ENCODE peak calls at places on chromosomes 16 and 17, in four cellular contexts. R, W, E and A are unnamed samples.

GRCh38 chr17:37708616-37709212 is 36.1 kb downstream of the HNF1B start:
- DNase-seq in R (no peak), W (no peak), E (no peak), A (peak)

GRCh38 chr17:78993241-78993956 is 13.7 kb upstream of the LGALS3BP start:
- DNase-seq in R (peak), W (no peak), E (peak), A (peak)

GRCh38 chr16:85750827-85751641 is at the start of gene C16orf74:
- DNase-seq in R (no peak), W (no peak), E (no peak), A (no peak)

GRCh38 chr17:59899099-59899498 is 6.2 kb downstream of the RPS6KB1 start:
- DNase-seq in R (no peak), W (no peak), E (no peak), A (no peak)

GRCh38 chr17:69246726-69247375 is 18.2 kb upstream of the ABCA10 start:
- DNase-seq in R (peak), W (no peak), E (no peak), A (peak)

GRCh38 chr16:46427340-46428107 is 193.7 kb downstream of the SHCBP1 start:
- DNase-seq in R (no peak), W (no peak), E (no peak), A (no peak)

GRCh38 chr16:24577167-24577566 is 37.8 kb downstream of the RBBP6 start:
- DNase-seq in R (no peak), W (no peak), E (no peak), A (no peak)

GRCh38 chr17:7886227-7887037 is 2.2 kb upstream of the CHD3 start:
- DNase-seq in R (peak), W (no peak), E (peak), A (peak)

GRCh38 chr17:61314368-61315078 is 85.1 kb upstream of the TBX2 start:
- DNase-seq in R (no peak), W (no peak), E (no peak), A (no peak)

GRCh38 chr17:35773674-35774425 is 13.2 kb downstream of the C17orf50 start:
- DNase-seq in R (no peak), W (no peak), E (no peak), A (no peak)

GRCh38 chr16:85763616-85764015 is 12.7 kb upstream of the C16orf74 start:
- DNase-seq in R (no peak), W (no peak), E (no peak), A (no peak)

GRCh38 chr17:7025240-7025639 is 2.4 kb downstream of the BCL6B start:
- DNase-seq in R (no peak), W (no peak), E (no peak), A (no peak)

GRCh38 chr16:69365901-69366300 is 14.3 kb upstream of the TMED6 start:
- DNase-seq in R (no peak), W (no peak), E (no peak), A (no peak)

GRCh38 chr17:17575360-17576251 is 15.9 kb downstream of the PEMT start:
- DNase-seq in R (no peak), W (no peak), E (no peak), A (no peak)
- H4K8ac ChIP-seq in R (no peak), W (no peak), E (no peak), A (no peak)

GRCh38 chr17:76659928-76660614 is 16.5 kb upstream of the ST6GALNAC1 start:
- DNase-seq in R (no peak), W (no peak), E (no peak), A (no peak)

GRCh38 chr17:76654408-76654807 is 10.9 kb upstream of the ST6GALNAC1 start:
- DNase-seq in R (no peak), W (no peak), E (no peak), A (no peak)

GRCh38 chr17:76657505-76658386 is 14.2 kb upstream of the ST6GALNAC1 start:
- DNase-seq in R (no peak), W (no peak), E (no peak), A (no peak)

GRCh38 chr17:76658387-76658705 is 14.8 kb upstream of the ST6GALNAC1 start:
- DNase-seq in R (no peak), W (no peak), E (no peak), A (no peak)
- H4K8ac ChIP-seq in R (no peak), W (peak), E (no peak), A (no peak)

GRCh38 chr17:41796066-41796895 is 9.8 kb upstream of the JUP start:
- DNase-seq in R (no peak), W (no peak), E (no peak), A (no peak)
- H4K8ac ChIP-seq in R (no peak), W (peak), E (no peak), A (no peak)

GRCh38 chr16:3718019-3718391 is 681 bp upstream of the TRAP1 start:
- DNase-seq in R (no peak), W (no peak), E (no peak), A (no peak)

GRCh38 chr16:3716831-3717234 is 491 bp downstream of the TRAP1 start:
- DNase-seq in R (peak), W (no peak), E (no peak), A (peak)

GRCh38 chr16:3718628-3719027 is 1.3 kb upstream of the TRAP1 start:
- DNase-seq in R (no peak), W (no peak), E (no peak), A (no peak)

GRCh38 chr16:3715430-3715829 is 1.9 kb downstream of the TRAP1 start:
- DNase-seq in R (no peak), W (no peak), E (no peak), A (no peak)

DNA sequence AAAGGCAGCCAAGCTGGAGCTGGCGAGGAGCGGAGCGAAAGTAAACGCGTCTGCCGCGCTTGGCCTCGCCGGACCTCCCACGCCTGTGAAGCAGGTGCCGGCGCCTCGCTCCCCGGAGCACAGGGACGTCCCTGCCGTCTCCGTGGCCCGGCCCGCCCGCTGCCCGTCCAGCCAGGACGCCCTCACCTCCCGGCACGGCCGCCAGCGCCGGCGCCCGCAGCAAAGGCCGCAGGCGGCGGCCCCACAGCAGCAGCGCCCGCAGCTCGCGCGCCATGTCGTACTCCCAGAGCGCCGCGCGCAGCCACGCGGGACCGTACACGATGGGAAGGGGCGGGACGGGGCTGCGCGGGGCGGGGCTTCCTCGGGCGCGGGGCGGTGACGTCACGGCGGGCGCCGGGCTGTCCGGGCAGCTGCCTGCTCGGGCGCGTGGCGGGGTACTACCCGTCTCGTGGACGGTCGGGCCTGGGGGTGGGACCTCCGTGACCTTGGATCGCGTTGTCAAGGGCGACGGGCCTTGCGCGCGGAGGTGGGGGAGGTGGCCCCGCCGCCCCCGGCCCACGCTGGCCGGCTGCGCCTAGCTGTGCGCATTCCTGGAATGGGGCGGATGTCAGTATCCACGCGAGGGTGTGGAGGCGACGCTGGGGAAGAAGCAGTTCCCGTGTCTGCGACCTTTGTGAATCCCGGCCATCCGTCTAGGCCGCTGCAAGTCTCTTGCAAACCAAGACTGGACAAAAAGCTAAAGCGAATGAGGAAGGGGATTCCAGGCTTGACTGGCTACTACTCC is at the start of gene TRAP1:
- DNase-seq in R (peak), W (no peak), E (peak), A (peak)
- H4K8ac ChIP-seq in R (peak), W (peak), E (peak), A (no peak)

GRCh38 chr16:50613281-50613991 is 65.2 kb downstream of the NKD1 start:
- DNase-seq in R (no peak), W (no peak), E (no peak), A (no peak)
- H4K8ac ChIP-seq in R (no peak), W (no peak), E (no peak), A (no peak)

DNA sequence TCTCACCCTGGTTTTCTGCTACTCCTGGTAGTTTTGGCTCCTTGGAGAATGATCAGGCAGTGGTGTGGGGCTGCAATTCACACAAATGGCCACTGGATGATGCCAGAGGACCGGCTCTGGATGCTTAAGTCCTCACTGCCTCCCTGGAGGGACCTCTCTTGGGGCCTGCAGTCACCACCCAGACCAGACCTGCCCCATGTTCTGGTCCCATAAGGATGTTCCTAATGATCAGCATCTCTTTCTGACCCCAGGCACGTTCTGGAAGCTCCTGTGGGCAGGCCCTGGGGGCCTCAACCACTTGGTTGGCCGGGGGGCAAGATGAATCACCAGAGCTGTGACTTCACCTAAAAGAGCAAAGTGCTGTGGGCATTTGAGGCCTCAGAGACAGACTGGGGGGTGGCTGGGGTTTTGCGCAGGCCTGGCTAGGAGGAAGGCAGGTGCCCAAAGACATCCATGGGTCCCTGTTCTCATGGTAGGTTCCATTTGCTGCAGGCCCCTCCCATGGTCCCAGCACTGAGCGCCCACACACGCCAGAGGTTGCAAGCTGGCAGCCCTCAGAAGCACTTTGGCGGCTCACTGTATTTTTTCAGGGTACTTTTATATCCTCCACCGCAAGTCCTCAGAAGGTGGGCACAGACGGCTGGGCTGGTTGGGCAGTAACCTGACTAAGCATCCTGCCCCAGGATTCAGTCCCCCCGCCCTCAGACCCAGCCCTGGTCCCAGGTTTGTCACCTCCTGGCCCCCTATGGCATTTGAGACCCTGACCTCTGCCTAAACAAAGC is 53.2 kb downstream of the NT5M start:
- DNase-seq in R (peak), W (peak), E (peak), A (peak)
- H4K8ac ChIP-seq in R (no peak), W (no peak), E (no peak), A (no peak)

DNA sequence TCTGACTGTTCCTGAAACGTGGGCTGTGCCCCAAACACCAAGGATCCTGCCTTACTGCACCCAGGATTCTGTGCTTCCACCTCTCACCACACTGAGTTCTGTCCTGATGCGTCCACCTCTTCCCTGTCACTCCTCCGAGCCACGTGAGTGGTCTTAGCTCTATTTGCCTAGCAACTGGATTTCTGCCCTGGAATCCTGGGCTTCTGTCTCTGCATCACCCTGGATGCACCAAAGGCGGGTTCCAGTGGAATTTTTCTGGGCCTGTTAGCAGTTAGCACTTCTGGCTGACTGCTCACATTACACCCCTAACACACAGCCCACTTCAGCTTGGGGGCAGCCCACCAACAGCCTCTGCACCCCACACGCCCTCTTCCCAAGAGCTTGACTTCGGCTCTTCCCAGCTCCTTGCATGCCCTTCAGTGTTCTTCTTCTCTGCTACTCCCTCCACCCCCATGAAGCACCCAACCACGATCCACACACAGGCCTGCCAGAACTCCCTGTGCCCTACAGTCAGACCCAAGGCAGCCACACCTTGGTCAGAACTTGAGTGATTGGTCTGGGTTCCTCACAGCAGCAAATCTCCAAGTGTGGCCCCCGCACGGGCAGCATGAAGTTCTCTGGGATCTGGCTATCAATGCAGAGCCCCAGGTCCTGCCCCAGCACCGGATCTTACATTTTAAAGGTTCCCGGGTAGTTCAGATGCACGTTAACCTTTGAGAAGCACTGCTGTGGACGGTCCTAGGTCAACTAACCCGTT is 129.8 kb upstream of the RCVRN start:
- DNase-seq in R (no peak), W (no peak), E (no peak), A (no peak)
- H4K8ac ChIP-seq in R (no peak), W (no peak), E (no peak), A (no peak)

DNA sequence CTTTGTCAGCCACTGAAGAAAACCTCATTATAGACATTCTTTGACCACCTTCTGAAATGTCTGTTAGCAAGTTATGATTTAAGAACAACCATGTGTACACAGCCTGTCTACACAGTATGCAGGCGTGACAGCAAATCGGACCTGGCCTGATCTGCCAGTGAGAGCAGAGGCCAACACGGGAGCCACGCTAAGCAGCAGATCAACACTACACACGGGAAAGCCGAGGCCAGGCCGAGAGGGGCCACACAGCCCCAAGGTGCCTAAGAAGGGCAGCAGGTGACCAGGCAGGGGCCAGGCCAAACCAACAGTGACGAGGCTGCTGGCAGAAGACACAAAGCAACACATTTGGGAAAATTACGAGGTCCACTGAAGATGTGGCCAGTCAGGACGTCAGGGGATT is 16.3 kb upstream of the FAAP100 start:
- DNase-seq in R (no peak), W (no peak), E (no peak), A (no peak)
- H4K8ac ChIP-seq in R (no peak), W (no peak), E (no peak), A (no peak)

DNA sequence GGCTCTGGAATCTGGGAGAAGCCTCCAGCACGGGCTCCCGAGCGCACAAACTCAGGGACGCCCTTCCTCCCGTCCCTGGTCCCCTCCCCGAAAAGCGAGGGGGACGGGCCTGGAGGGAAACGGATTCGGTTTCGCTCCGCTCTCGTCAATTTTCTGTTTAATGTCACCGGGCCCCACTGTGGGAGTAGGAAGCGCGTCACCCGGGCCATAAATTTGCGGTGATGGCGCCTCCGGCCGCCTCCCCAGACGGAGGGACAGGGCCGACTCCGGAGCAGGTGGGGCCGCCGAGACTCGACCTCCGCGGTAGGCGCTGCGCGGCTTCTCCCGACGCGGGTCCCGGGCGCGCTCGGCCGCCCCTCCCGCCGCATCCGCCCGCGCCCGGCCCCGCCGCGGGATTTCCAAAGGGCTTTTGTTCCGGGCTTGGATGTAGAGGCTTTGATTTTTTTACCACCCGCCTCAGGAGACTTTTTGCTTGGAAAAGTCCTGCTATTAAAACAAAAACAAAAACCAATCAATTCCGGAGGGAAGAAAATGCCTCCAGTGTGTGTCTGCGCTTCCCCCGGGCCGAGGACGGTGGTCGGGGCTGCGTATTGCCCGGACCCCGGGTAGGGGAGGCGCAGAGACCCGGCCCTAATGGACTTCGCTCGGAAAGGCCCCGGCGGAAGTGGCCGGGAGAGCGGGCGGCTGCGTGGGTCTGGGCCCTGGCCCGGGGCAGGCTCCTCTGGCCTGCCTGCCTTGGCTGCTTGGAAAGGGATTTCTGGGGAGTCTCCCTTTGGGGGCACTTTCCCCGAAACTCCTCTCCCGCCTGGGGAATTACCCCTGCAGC is 7.8 kb upstream of the BAHCC1 start:
- DNase-seq in R (no peak), W (no peak), E (no peak), A (peak)
- H4K8ac ChIP-seq in R (no peak), W (peak), E (no peak), A (no peak)

GRCh38 chr17:40306395-40306794 is 2.6 kb upstream of the RARA start:
- DNase-seq in R (no peak), W (no peak), E (no peak), A (peak)
- H4K8ac ChIP-seq in R (no peak), W (no peak), E (no peak), A (no peak)